ENCODE peak calls at places on chromosome X, in ten cellular contexts. W is stimulated activated naive CD8-positive, alpha-beta T cell treated with anti-CD3 and anti-CD28 coated beads, Interleukin-15, Interleukin-2, amounts not matched to agents 100 U/mL and 50 U/mL, for 24 hours; K is DMS53; Z is stimulated activated CD4-positive, alpha-beta T cell treated with anti-CD3 and anti-CD28 coated beads, Interleukin-4, amount 100 ng/mL, for 1 hour; U is activated T-helper 9 cell treated with anti-CD3 and anti-CD28 coated beads, Interleukin-2, amount 50 U/mL, for 16 hours; C is naive B cell; A is activated CD4-positive, alpha-beta T cell treated with anti-CD3 and anti-CD28 coated beads, Interleukin-2, amount 50 U/mL, for 24 hours; B is amygdala; N is naive thymus-derived CD4-positive, alpha-beta T cell; G is Kasumi-1. D is an unnamed sample.

GRCh38 chrX:68550193-68550592 is 51.3 kb downstream of the YIPF6 start:
- DNase-seq in B (no peak), A (no peak), W (no peak), N (no peak), K (no peak), Z (no peak), U (no peak), C (no peak), G (no peak), D (no peak)

GRCh38 chrX:108036298-108036973 is 8.4 kb upstream of the VSIG1 start:
- DNase-seq in U (no peak), K (peak), B (no peak), C (no peak), W (no peak), N (no peak), A (no peak), Z (no peak), G (no peak), D (no peak)

GRCh38 chrX:19888419-19888879 is 1.0 kb upstream of the SH3KBP1 start:
- DNase-seq in N (peak), K (peak), B (no peak), U (no peak), C (peak), Z (no peak), W (peak), G (peak), A (no peak), D (no peak)

GRCh38 chrX:133171962-133172708 is 46.0 kb downstream of the TFDP3 start:
- DNase-seq in B (no peak), Z (no peak), G (peak), U (no peak), K (peak), C (no peak), W (no peak), A (no peak), N (no peak), D (no peak)

GRCh38 chrX:868248-868647 is 237.7 kb downstream of the SHOX start:
- DNase-seq in G (no peak), U (no peak), W (no peak), Z (no peak), C (no peak), A (no peak), K (no peak), N (no peak), B (no peak), D (no peak)

GRCh38 chrX:153371256-153371655 is 29.9 kb downstream of the PNMA6E start:
- DNase-seq in K (no peak), Z (no peak), B (no peak), U (no peak), C (no peak), W (no peak), A (no peak), N (no peak), G (no peak), D (no peak)

GRCh38 chrX:111095974-111096870 is at the start of gene PAK3:
- DNase-seq in C (no peak), G (peak), W (peak), A (no peak), U (peak), N (peak), B (peak), K (peak), Z (peak), D (peak)

GRCh38 chrX:23908219-23909003 is 605 bp downstream of the CXorf58 start:
- DNase-seq in Z (no peak), C (peak), B (no peak), W (peak), N (peak), K (peak), G (no peak), U (no peak), A (no peak), D (no peak)

GRCh38 chrX:100649550-100650356 is 5.8 kb downstream of the SRPX2 start:
- DNase-seq in G (no peak), K (peak), C (no peak), U (no peak), W (no peak), Z (no peak), B (no peak), A (no peak), N (no peak), D (no peak)

GRCh38 chrX:10121787-10122186 is 35.0 kb upstream of the CLCN4 start:
- DNase-seq in A (no peak), C (peak), Z (no peak), K (no peak), W (no peak), N (no peak), G (no peak), B (no peak), U (no peak), D (no peak)

GRCh38 chrX:110409925-110410324 is 51.3 kb downstream of the RTL9 start:
- DNase-seq in W (peak), N (no peak), B (no peak), U (no peak), A (no peak), C (no peak), G (no peak), Z (no peak), K (peak), D (no peak)

GRCh38 chrX:149272690-149273463 is 232.2 kb downstream of the IDS start:
- DNase-seq in C (no peak), A (no peak), K (no peak), W (no peak), Z (no peak), U (no peak), G (no peak), B (no peak), N (no peak), D (no peak)

GRCh38 chrX:10111364-10112148 is 45.2 kb upstream of the CLCN4 start:
- DNase-seq in N (peak), K (no peak), C (peak), W (peak), G (no peak), B (no peak), A (peak), U (peak), Z (peak), D (no peak)

GRCh38 chrX:54413753-54414152 is 26.5 kb upstream of the TSR2 start:
- DNase-seq in G (peak), W (no peak), Z (no peak), B (no peak), N (no peak), C (no peak), U (no peak), K (no peak), A (no peak), D (no peak)

GRCh38 chrX:42803320-42803719 is 25.4 kb upstream of the PPP1R2C start:
- DNase-seq in Z (no peak), G (no peak), C (no peak), B (no peak), A (no peak), K (no peak), N (no peak), U (no peak), W (no peak), D (no peak)

GRCh38 chrX:18146009-18146408 is 74.7 kb downstream of the BEND2 start:
- DNase-seq in U (no peak), B (no peak), K (peak), W (no peak), C (no peak), A (no peak), Z (no peak), G (no peak), N (no peak), D (no peak)

GRCh38 chrX:7996414-7996813 is 69.2 kb upstream of the PNPLA4 start:
- DNase-seq in N (peak), A (no peak), U (no peak), G (peak), C (peak), B (peak), Z (no peak), W (peak), K (peak), D (peak)